ENCODE peak calls at places on chromosome 20, in four cellular contexts. K is ovary, S is thoracic aorta, H is sigmoid colon. N is an unnamed sample. For H3K4me1, the result is how much of the 10 kb centered on the place peaks cover.

GRCh38 chr20:11796041-11796440 is 121.7 kb upstream of the BTBD3 start:
- DNase-seq in K (no peak), H (no peak), S (no peak), N (no peak)

GRCh38 chr20:46226602-46227001 is 81.7 kb downstream of the CDH22 start:
- DNase-seq in H (no peak), S (no peak), K (no peak), N (no peak)

GRCh38 chr20:6008254-6008653 is 45.6 kb downstream of the LRRN4 start:
- DNase-seq in S (peak), K (peak), H (peak), N (no peak)

GRCh38 chr20:43812216-43812615 is 85.4 kb upstream of the GTSF1L start:
- DNase-seq in S (no peak), K (no peak), H (no peak), N (no peak)

GRCh38 chr20:18288748-18289705 is 700 bp downstream of the ZNF133 start:
- DNase-seq in H (no peak), K (no peak), S (no peak), N (no peak)

GRCh38 chr20:54251093-54251492 is 43.2 kb downstream of the PFDN4 start:
- DNase-seq in K (no peak), S (no peak), H (no peak), N (no peak)

GRCh38 chr20:60242836-60243520 is 284.8 kb downstream of the CDH26 start:
- DNase-seq in K (no peak), H (peak), S (no peak), N (no peak)

GRCh38 chr20:41329435-41330342 is 10.9 kb upstream of the LPIN3 start:
- DNase-seq in H (peak), K (peak), S (peak), N (peak)

GRCh38 chr20:41483553-41483930 is 116.9 kb upstream of the EMILIN3 start:
- DNase-seq in K (no peak), H (no peak), S (no peak), N (no peak)

GRCh38 chr20:21571841-21572690 is 58.2 kb upstream of the NKX2-2 start:
- DNase-seq in S (no peak), K (no peak), H (no peak), N (no peak)

GRCh38 chr20:64077876-64078551 is 1.3 kb downstream of the RGS19 start:
- DNase-seq in S (no peak), K (no peak), H (no peak), N (no peak)

GRCh38 chr20:19094959-19095541 is 117.4 kb upstream of the SLC24A3 start:
- DNase-seq in S (no peak), H (no peak), K (no peak), N (no peak)

GRCh38 chr20:37797669-37798175 is 103.9 kb downstream of the CTNNBL1 start:
- DNase-seq in H (no peak), K (no peak), S (no peak), N (no peak)

GRCh38 chr20:23754731-23755130 is 4.0 kb upstream of the CST1 start:
- DNase-seq in K (no peak), S (no peak), H (no peak), N (no peak)

GRCh38 chr20:17849901-17850673 is 118.5 kb downstream of the SNX5 start:
- DNase-seq in H (peak), K (peak), S (peak), N (no peak)

GRCh38 chr20:23048283-23049200 is 930 bp downstream of the THBD start:
- DNase-seq in H (peak), S (no peak), K (peak), N (peak)

GRCh38 chr20:21033817-21034216 is 72.3 kb downstream of the LINC00237 start:
- DNase-seq in H (no peak), S (no peak), K (no peak), N (no peak)

GRCh38 chr20:4766631-4767030 is 44.9 kb downstream of the PRND start:
- DNase-seq in H (no peak), K (no peak), S (no peak), N (no peak)

GRCh38 chr20:53859684-53860083 is 210.7 kb downstream of the BCAS1 start:
- DNase-seq in S (no peak), K (no peak), H (peak), N (no peak)

GRCh38 chr20:53302695-53303094 is 290.9 kb downstream of the ZNF217 start:
- DNase-seq in K (no peak), S (no peak), H (no peak), N (no peak)

GRCh38 chr20:40908311-40908710 is 120.3 kb upstream of the TOP1 start:
- DNase-seq in H (no peak), S (no peak), K (no peak), N (no peak)

DNA sequence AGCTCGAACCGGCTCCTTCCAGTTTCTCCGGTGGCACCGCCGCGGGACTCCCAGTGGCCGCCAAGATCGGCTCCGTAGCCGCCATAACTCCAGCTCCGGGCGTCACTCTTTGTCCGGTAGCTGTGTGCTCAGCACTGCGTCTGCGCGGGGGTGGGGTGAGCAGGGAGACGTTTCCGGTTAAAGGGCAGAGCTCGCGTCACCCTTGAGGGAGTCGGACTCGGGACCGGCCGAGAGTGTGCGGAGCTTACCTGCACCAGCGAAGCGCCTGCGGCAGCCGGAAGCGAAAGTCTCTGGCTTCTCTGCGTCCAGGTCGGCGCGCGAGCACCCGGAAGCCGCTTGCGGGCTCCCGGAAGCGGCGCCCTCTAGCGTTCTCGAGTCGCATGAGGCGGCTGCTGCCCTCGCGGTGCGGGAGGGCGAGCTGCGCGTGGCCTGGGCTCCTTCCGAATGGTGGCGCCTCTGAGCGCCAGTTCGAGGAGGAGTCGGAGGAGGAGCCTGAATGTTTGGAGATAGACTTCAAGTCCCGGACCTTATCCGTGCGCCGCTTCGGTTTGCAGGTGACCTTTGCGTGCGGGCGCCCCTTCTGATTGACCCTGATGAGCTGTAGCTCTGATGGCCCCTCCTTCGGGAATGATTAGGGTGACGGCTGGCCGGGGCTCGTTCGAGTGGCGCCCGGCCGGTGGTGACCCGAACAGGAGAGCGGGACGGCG is at the start of gene SCAND1:
- DNase-seq in S (peak), H (peak), K (peak), N (peak)
- H3K27ac ChIP-seq in S (peak), H (peak), K (peak), N (peak)

GRCh38 chr20:62165762-62166399 is 16.9 kb upstream of the MTG2 start:
- DNase-seq in H (no peak), K (peak), S (no peak), N (no peak)

GRCh38 chr20:62163485-62163865 is 19.4 kb upstream of the MTG2 start:
- DNase-seq in S (no peak), K (no peak), H (no peak), N (no peak)

GRCh38 chr20:62164879-62165761 is 17.7 kb upstream of the MTG2 start:
- DNase-seq in S (no peak), H (no peak), K (no peak), N (no peak)

GRCh38 chr20:62162765-62163484 is 19.4 kb downstream of the SS18L1 start:
- DNase-seq in H (no peak), K (no peak), S (no peak), N (no peak)

DNA sequence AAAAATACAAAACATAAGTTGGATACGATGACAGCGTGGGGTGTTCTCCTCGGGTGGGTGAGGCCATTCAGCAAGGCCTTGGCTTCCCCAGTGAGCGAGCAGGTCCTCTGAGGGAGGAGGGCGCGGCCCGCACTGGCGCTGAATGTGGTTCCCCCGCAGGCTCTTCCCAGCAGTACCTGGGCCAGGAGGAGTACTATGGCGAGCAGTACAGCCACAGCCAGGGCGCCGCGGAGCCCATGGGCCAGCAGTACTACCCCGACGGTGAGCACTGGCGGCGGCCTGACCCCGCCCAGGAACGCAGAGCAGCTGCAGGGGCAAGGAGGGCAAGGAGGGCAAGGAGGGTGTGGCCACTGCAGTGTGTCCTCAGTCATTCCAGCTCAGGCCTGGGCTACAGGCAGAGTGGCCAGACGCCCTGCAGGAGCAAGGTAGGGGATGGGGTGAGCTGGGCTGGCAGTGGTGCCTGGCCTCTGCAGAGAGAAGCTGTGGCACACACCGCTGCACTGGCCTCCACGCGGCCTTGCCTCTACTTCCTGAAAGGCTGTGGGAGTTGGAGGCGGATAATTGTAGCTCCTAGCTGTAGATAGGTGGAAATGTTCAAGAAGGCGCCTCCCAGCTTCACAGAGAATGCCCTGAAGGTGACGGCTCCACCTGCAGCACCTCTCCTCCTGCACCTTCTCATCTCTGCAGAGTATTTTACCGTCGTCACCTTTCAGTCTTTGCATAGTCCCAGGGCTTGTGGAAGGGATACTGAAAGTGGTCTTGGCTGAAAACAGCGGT is 18.7 kb upstream of the MTG2 start:
- DNase-seq in K (no peak), H (no peak), S (no peak), N (no peak)
- H3K4me1 ChIP-seq in K (under half), H (under half), S (under half), N (under half)

DNA sequence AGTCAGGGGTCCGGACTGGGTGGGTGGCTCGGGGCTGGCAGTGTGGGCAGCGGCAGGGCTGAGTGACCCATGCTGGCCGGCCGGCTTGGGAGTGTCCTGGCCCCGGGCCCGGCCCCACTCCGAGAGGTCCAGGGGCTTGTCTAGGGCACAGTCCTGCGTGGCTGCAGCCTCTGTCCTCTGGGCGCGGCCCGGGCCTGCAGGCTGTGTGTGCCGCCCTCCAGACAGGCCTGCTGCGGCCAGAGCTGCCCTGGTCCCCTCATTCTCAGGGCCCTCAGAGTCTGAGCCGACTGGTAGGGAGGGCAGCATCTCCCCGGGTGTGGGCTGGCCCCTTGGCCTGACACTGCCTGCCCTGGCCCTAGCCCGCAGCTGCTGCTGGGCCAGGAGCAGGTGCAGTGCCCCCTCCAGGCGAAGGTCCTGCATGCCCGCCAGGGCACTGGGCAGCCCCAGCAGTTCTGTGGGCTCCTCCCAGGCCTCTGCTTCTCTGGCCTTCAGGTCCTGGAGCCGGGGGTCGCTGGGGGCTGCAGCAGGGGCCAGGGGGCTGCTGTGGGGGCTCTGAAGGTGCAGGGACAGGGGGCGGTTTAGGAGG is 6.9 kb upstream of the CABLES2 start:
- DNase-seq in H (no peak), S (no peak), K (no peak), N (no peak)
- H3K27ac ChIP-seq in H (no peak), S (no peak), K (no peak), N (no peak)

GRCh38 chr20:57678340-57678739 is 31.5 kb downstream of the PMEPA1 start:
- DNase-seq in S (no peak), H (no peak), K (no peak), N (no peak)
- H3K4me1 ChIP-seq in S (half or more), H (under half), K (under half), N (under half)

GRCh38 chr20:13238001-13238653 is 17.1 kb downstream of the ISM1 start:
- DNase-seq in H (no peak), K (no peak), S (no peak), N (no peak)
- H3K27ac ChIP-seq in H (no peak), K (no peak), S (no peak), N (no peak)

GRCh38 chr20:62362590-62362940 is 4.5 kb downstream of the LAMA5 start:
- DNase-seq in H (no peak), K (peak), S (no peak), N (no peak)

GRCh38 chr20:62361799-62362589 is 5.1 kb downstream of the LAMA5 start:
- DNase-seq in H (peak), K (peak), S (no peak), N (peak)

GRCh38 chr20:62364911-62365736 is 2.0 kb downstream of the LAMA5 start:
- DNase-seq in S (peak), K (peak), H (peak), N (peak)

GRCh38 chr20:62363920-62364851 is 2.9 kb downstream of the LAMA5 start:
- DNase-seq in H (peak), K (peak), S (no peak), N (peak)

DNA sequence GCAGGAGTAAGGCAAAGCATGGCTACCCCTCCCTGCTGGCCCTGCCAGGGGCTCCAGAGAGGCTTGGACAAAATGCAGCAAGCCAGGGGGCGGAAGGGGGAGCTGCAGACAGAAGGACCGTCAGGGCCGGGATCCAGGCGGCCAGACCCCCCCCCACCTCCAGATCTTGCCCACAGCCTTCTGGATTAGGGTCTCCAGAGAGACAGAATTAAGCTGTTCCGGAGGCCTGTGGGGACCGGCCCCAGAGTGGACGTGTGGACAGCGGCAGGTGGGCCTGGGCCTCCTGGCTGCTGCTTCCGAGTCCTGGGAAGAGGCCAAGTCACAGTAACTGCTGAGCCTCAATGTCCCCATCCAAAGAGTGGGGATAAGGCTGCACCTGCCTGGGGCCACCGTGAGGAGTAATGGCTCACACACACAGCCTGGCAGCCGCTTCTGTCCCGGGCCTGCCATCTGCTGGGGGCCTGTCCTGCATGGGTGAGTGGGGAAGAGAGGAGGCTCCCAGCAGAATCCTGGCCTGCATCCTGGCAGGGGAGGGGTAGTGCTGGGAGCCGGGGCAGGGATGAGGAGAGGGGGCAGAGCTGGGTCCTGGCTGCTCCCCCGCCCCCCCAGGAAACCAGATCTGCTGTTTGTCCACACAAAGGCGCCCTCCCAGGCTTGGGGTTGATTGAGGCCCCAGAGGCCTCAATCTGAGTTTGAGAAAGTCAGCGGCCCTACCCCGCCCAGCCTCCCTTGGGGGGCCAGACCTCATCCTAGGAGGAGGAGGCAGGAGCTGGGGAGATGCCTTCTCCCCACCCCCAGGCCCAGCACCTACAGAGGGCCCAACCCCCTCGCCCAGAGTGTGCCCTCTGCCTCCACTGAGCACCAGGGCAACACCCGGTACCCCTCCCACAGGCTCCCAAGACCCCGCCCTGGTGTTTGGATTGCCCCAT is 3.9 kb downstream of the LAMA5 start:
- DNase-seq in H (peak), S (no peak), K (peak), N (peak)
- H3K4me1 ChIP-seq in H (half or more), S (half or more), K (under half), N (half or more)

DNA sequence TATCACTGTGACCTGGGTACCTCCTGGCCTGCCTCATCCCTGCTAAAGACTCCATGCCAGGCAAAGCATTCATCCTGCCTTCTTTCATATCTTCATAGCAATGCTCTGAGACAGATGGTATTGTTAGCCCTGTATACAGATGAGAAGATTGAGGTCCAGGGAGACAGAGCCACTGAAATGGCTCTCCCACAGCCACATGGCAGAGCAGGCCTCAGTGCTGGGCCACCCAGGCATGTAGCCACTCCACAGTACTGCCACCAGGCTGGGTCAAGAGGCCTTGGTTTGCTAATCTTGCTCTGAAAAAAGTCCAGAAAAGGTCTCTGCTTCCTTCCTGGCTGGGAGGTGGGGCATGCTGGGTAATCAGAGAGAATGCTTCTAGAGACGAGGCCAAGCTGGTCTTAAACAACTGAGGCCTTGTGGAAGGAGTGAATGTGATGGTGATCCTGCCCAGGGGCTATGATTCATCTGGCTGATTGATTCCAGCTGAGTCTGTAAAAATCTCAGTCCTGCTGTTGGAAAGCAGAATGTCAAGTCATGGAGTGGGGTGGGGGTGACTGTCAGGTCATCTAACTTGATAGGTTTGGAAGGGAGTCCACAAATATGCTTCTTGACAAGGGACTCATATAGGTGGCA is 29.8 kb downstream of the HM13 start:
- DNase-seq in K (no peak), H (no peak), S (no peak), N (peak)
- H3K27ac ChIP-seq in K (no peak), H (peak), S (peak), N (peak)

GRCh38 chr20:31681128-31681727 is 41.4 kb downstream of the BCL2L1 start:
- DNase-seq in K (no peak), S (no peak), H (no peak), N (no peak)
- H3K4me1 ChIP-seq in K (under half), S (half or more), H (under half), N (half or more)

GRCh38 chr20:2122921-2123320 is 21.3 kb downstream of the STK35 start:
- DNase-seq in S (no peak), H (no peak), K (peak), N (no peak)
- H3K27ac ChIP-seq in S (no peak), H (peak), K (no peak), N (no peak)

N was measured in kidney.